ENCODE peak calls at places on chromosomes 5 and 9, in seven cellular contexts. O is IMR-90, E is Peyer's patch, X is stomach, M is prostate gland, R is ovary, G is transverse colon. C is an unnamed sample.

GRCh38 chr9:2597483-2597882 is 24.1 kb upstream of the VLDLR start:
- DNase-seq in X (no peak), R (no peak), G (no peak), E (no peak), O (peak; percentile 2), M (no peak), C (no peak)

GRCh38 chr9:8895498-8896224 is 1096.1 kb upstream of the DMAC1 start:
- DNase-seq in X (no peak), M (no peak), E (no peak), O (peak; percentile 16), R (no peak), G (no peak), C (peak; percentile 8)

GRCh38 chr5:123599171-123599570 is 87.2 kb downstream of the CSNK1G3 start:
- DNase-seq in M (no peak), G (no peak), O (peak; percentile 12), X (no peak), E (no peak), R (no peak), C (no peak)

GRCh38 chr5:14706615-14707021 is 42.1 kb downstream of the OTULIN start:
- DNase-seq in X (no peak), O (peak; percentile 79), M (no peak), G (no peak), E (no peak), R (no peak), C (no peak)

GRCh38 chr5:181237758-181238385 is 5.8 kb downstream of the RACK1 start:
- DNase-seq in O (no peak), R (no peak), E (no peak), M (no peak), G (no peak), X (no peak), C (no peak)

GRCh38 chr9:4713849-4714248 is 27.2 kb downstream of the AK3 start:
- DNase-seq in G (no peak), X (no peak), E (no peak), O (no peak), M (no peak), R (no peak), C (no peak)

GRCh38 chr5:73541981-73542380 is 23.5 kb downstream of the ANKRA2 start:
- DNase-seq in O (peak; percentile 43), M (peak; percentile 55), E (no peak), R (no peak), G (no peak), X (no peak), C (no peak)

GRCh38 chr5:170861855-170862766 is at the start of gene RANBP17:
- DNase-seq in E (no peak), X (peak; percentile 60), R (peak; percentile 47), M (peak; percentile 6), G (peak; percentile 55), O (peak; percentile 67), C (peak; percentile 74)

GRCh38 chr9:21527579-21527978 is 45.5 kb upstream of the IFNE start:
- DNase-seq in G (no peak), M (no peak), E (no peak), O (no peak), X (no peak), R (no peak), C (no peak)
- TF ChIP-seq CTCF in G (no peak), M (no peak), E (no peak), O (no peak), X (no peak), R (no peak), C (no peak)

DNA sequence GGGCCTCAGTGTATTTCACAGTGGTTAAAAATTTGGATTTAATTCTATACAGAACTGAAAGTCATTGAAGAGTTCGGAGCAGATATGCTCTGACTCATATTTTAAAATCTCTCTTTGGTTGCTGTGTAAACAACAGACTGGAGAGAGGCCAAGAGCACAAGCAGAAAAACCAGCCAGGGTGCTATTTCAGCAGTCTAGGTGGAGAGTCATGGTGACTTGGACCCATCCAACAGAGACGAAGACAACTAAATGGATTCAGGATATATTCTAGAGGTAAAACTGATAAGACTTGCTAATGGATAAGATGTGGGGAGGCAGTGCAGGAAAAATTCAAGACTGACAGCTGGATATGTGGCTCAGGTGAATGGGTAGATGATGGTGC is 168.9 kb downstream of the MAPKAP1 start:
- DNase-seq in R (no peak), O (peak; percentile 95), X (peak; percentile 74), E (no peak), M (peak; percentile 79), G (peak; percentile 60), C (peak; percentile 67)
- H3K4me3 ChIP-seq in R (no peak overlapping the region), O (no peak overlapping the region), X (no peak overlapping the region), E (no peak overlapping the region), M (no peak overlapping the region), G (no peak overlapping the region), C (no peak overlapping the region)

DNA sequence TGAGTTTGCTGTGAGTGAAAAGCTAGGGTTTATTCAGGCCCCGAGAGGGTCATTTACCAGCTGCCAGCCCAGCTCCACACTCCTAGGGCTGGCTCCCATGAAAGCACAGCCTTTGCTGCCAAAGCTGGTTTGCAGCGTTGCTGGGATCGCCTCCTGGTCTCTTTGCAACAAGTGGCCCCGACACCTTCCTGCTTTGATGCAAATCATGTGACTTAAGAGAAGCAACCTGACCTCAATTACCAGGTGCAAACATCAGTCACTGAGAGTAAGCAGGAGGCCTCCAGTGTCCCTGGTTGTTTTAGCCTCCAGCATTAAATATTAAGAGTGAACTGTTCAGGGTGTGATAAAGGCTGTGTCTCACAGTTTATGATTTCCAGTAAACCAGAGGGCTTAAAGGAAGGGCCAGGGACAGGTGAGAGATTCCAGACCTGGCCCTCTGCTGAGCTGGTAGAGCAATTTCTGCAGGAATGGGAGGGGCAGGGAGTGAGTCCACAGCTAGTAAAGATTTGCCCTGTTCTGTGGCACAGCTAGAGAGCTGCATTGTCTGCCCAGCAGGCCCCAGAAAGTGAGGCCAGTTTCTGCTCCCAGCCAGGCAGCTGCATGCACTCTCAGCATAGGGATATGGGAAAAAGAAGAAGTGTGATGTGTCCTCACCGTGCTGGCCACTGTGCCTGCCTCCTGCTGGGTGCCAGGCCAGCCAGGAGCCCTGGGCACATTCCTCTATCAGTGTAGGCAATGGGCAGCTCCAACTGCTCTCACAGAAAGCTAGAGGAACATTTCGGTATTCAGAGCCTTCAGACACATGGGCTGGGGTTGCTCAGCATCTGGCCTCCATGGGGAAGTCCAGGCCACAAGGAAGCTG is 58.0 kb downstream of the SLC22A5 start:
- DNase-seq in O (no peak), R (no peak), X (peak; percentile 66), E (peak; percentile 77), M (peak; percentile 39), G (peak; percentile 80), C (peak; percentile 81)
- TF ChIP-seq POLR2A in O (no peak), R (no peak), X (no peak), E (peak; percentile 70), M (no peak), G (peak; percentile 49), C (no peak)

DNA sequence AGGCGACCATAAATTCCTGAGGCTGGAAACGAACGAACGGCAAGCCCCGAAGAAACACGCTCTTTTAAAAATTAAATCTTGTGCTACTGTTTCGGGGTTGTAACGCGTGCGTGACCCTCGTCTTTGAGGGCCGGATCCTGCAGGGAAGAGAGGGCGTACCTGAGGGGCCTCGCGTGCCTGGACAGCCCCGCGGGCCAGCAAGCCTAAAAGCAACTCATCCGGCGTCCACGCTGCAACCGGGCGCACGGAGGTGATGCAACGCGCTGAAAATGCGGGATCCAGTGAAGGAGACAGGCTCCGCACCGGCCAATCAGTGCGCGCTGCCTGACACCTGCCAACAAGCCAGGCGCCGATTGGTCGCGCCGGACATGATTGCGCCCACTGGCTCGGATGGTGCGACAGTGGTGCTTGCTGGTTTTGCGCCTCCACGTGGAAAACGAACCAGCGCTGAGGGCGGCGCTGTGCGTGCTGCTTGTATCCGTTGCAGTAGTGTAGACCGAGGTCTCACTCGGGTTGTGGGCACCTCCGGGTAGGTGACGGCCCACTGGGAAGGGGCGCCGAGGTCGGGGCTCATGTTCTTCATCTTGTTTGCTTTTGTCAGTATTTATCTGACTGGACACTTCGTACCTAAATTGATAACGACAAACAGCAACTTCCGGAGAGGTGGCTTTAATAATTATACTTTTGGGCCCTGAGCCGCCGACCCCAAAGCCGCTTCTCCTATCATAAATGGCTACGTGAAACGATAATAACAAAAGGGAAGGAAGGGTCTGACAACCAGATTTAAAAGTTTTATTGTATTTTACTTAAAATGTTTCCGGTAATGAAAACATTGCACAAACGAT is at the start of gene IARS1:
- DNase-seq in R (peak; percentile 100), E (peak; percentile 99), M (peak; percentile 99), X (peak; percentile 99), O (peak; percentile 98), G (peak; percentile 99), C (peak; percentile 99)
- TF ChIP-seq CTCF in R (peak; percentile 35), E (peak; percentile 28), M (peak; percentile 35), X (no peak), O (peak; percentile 44), G (peak; percentile 43), C (no peak)

GRCh38 chr5:150245808-150246207 is 43.8 kb downstream of the CAMK2A start:
- DNase-seq in R (no peak), O (no peak), G (no peak), M (no peak), X (no peak), E (no peak), C (no peak)
- H3K4me3 ChIP-seq in R (no peak overlapping the region), O (no peak overlapping the region), G (no peak overlapping the region), M (no peak overlapping the region), X (no peak overlapping the region), E (no peak overlapping the region), C (no peak overlapping the region)

DNA sequence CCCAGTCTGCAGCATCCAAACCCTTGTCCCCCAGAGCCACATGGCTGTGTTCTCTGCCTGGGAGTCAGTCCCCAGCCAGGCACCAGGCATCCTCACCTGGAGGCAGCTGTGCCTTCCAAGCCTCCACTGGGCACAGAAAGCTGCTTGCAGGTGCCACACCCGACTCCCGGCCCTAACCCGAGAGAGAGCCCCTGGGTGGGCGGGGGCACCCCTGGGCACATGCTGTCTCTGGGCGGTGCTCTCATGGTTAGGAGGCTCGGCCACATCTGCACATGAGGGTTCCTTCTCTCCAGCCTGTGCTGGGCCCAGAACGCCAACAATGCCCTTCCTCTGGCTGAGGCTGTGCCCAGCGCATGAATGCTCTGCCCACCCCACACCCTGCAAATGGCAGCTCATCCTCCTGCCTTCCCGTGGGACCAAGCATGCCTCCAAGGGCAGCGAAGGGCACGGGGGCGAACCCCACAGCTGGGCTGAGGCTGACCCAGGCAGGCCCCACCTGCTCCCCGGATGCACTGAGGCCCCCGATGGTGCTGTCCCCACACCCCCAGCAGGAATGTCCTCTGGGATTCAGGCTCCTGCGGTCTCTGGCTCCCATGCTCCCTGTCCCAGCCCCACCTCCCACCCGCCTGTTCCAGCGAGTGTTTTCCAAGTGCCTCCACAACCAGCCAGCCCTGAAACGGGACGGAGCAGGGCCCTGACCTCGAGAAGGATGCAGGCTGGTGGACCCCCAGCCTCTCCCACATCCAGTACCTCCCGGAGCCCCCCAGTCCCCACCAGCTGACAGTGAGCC is 22.5 kb upstream of the CAMSAP1 start:
- DNase-seq in R (no peak), M (no peak), X (no peak), O (no peak), E (no peak), G (no peak), C (no peak)
- TF ChIP-seq POLR2A in R (no peak), M (no peak), X (no peak), O (no peak), E (no peak), G (no peak), C (no peak)